ENCODE peak calls at places on chromosomes 7 and 10, in six cellular contexts. A is NT2/D1, V is H1, X is K562, D is HCT116, C is GM12878. J is an unnamed sample.

GRCh38 chr10:16944961-16945360 is 127.7 kb upstream of the RSU1 start:
- DNase-seq in D (no peak), C (no peak), V (no peak), A (no peak), X (peak), J (no peak)

GRCh38 chr7:132386249-132386681 is 190.0 kb downstream of the PLXNA4 start:
- DNase-seq in V (no peak), X (no peak), A (no peak), D (no peak), C (no peak), J (no peak)

GRCh38 chr7:155986497-155987160 is 174.4 kb upstream of the SHH start:
- DNase-seq in X (no peak), V (no peak), D (no peak), C (no peak), A (no peak), J (no peak)

GRCh38 chr7:100176096-100176835 is 915 bp downstream of the GPC2 start:
- DNase-seq in A (no peak), V (no peak), X (no peak), D (no peak), C (no peak), J (no peak)

GRCh38 chr10:66378117-66378876 is 547.5 kb upstream of the LRRTM3 start:
- DNase-seq in V (no peak), D (no peak), X (no peak), C (no peak), A (no peak), J (no peak)

GRCh38 chr7:71457881-71458590 is 326.1 kb downstream of the GALNT17 start:
- DNase-seq in C (no peak), A (no peak), V (no peak), X (no peak), D (no peak), J (no peak)

GRCh38 chr7:43637114-43637806 is 54.4 kb downstream of the STK17A start:
- DNase-seq in C (no peak), D (no peak), A (no peak), V (no peak), X (no peak), J (no peak)

GRCh38 chr7:95798401-95798930 is 26.1 kb downstream of the DYNC1I1 start:
- DNase-seq in D (no peak), X (no peak), V (no peak), A (no peak), C (no peak), J (no peak)

GRCh38 chr7:23022831-23023230 is 8.9 kb upstream of the HYCC1 start:
- DNase-seq in X (no peak), A (no peak), V (no peak), D (no peak), C (no peak), J (no peak)

GRCh38 chr7:110356438-110356837 is 734.5 kb upstream of the LRRN3 start:
- DNase-seq in X (no peak), V (no peak), A (no peak), D (no peak), C (no peak), J (no peak)

GRCh38 chr7:140325600-140325999 is 72.7 kb downstream of the SLC37A3 start:
- DNase-seq in V (no peak), A (no peak), X (no peak), C (no peak), D (no peak), J (no peak)

GRCh38 chr7:2006231-2006771 is 226.4 kb downstream of the MAD1L1 start:
- DNase-seq in C (no peak), A (no peak), V (no peak), D (no peak), X (no peak), J (no peak)

GRCh38 chr10:5442056-5442989 is 30.0 kb downstream of the NET1 start:
- DNase-seq in D (peak), X (peak), V (no peak), A (no peak), C (no peak), J (peak)

GRCh38 chr7:75937958-75938786 is 23.2 kb downstream of the POR start:
- DNase-seq in V (no peak), A (no peak), D (peak), C (no peak), X (peak), J (no peak)

GRCh38 chr7:155643804-155644177 is 670 bp upstream of the RBM33 start:
- DNase-seq in D (no peak), A (peak), X (no peak), V (no peak), C (no peak), J (no peak)

GRCh38 chr7:93044147-93044810 is 73.5 kb downstream of the SAMD9 start:
- DNase-seq in V (no peak), A (peak), X (no peak), D (no peak), C (no peak), J (no peak)

GRCh38 chr10:127300868-127301321 is 104.5 kb upstream of the INSYN2A start:
- DNase-seq in D (no peak), C (no peak), A (no peak), X (no peak), V (no peak), J (peak)

GRCh38 chr7:50962962-50963374 is 180.3 kb upstream of the GRB10 start:
- DNase-seq in C (no peak), D (peak), A (no peak), V (no peak), X (peak), J (peak)

GRCh38 chr7:76066716-76067503 is 19.0 kb downstream of the MDH2 start:
- DNase-seq in A (no peak), X (no peak), D (no peak), V (no peak), C (no peak), J (no peak)

GRCh38 chr10:114507449-114507848 is 103.1 kb upstream of the AFAP1L2 start:
- DNase-seq in V (no peak), C (no peak), X (no peak), D (no peak), A (no peak), J (no peak)

GRCh38 chr10:118939216-118940007 is 90.1 kb upstream of the NANOS1 start:
- DNase-seq in A (no peak), D (no peak), V (no peak), X (no peak), C (no peak), J (no peak)

GRCh38 chr7:7793921-7794320 is 75.5 kb upstream of the RPA3 start:
- DNase-seq in A (no peak), V (no peak), X (no peak), D (no peak), C (no peak), J (no peak)

GRCh38 chr10:4107328-4107851 is 322.4 kb upstream of the KLF6 start:
- DNase-seq in C (no peak), X (no peak), V (no peak), A (no peak), D (no peak), J (no peak)

GRCh38 chr10:5585517-5586222 is 60.9 kb downstream of the CALML3 start:
- DNase-seq in C (no peak), A (no peak), X (no peak), V (no peak), D (no peak), J (peak)

GRCh38 chr10:119543814-119544642 is 1.5 kb upstream of the RGS10 start:
- DNase-seq in D (no peak), V (no peak), X (no peak), C (no peak), A (no peak), J (no peak)

GRCh38 chr7:14861456-14861855 is 41.1 kb downstream of the DGKB start:
- DNase-seq in V (no peak), A (no peak), X (no peak), C (no peak), D (no peak), J (no peak)

GRCh38 chr7:519429-519973 is at the start of gene PDGFA:
- DNase-seq in C (no peak), D (no peak), V (no peak), X (peak), A (no peak), J (no peak)

GRCh38 chr10:30048768-30049507 is 10.4 kb downstream of the JCAD start:
- DNase-seq in C (no peak), X (no peak), A (no peak), D (no peak), V (no peak), J (no peak)

GRCh38 chr10:61140765-61141392 is 196.9 kb upstream of the RHOBTB1 start:
- DNase-seq in D (peak), X (peak), V (no peak), C (no peak), A (no peak), J (peak)

DNA sequence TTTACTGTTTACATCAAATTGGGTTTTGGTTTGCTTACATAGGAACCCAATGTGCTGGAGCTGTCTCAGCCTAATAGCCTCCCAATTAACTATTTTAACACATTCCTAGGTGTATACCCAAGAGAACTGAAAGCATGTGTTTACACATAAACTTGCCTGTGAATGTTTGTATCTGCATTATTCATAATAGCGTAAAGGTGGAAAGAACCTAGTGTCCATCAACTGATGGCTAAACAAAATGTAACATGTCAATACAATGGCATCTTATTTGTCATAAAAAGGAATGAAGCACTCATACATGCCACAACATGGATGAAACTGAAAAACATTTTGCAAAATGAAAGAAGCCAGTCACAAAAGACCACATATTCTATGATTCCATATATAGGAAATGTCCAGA is 160.6 kb upstream of the EEPD1 start:
- DNase-seq in X (no peak), A (no peak), C (no peak), V (no peak), D (no peak), J (no peak)
- TF ChIP-seq ZNF274 in X (no peak), A (no peak), C (no peak), V (no peak), D (no peak), J (no peak)

GRCh38 chr7:116953727-116954442 is 584 bp downstream of the ST7 start:
- DNase-seq in X (peak), V (peak), A (peak), C (no peak), D (peak), J (peak)
- TF ChIP-seq ZNF274 in X (no peak), V (no peak), A (no peak), C (no peak), D (no peak), J (no peak)

GRCh38 chr7:32150039-32150438 is 79.8 kb upstream of the PDE1C start:
- DNase-seq in C (no peak), D (no peak), A (no peak), V (no peak), X (no peak), J (no peak)
- TF ChIP-seq ZNF274 in C (no peak), D (no peak), A (no peak), V (no peak), X (no peak), J (no peak)

GRCh38 chr7:121178452-121178851 is 150.3 kb upstream of the WNT16 start:
- DNase-seq in A (no peak), C (no peak), D (no peak), X (no peak), V (no peak), J (no peak)

GRCh38 chr7:121181357-121181756 is 147.4 kb upstream of the WNT16 start:
- DNase-seq in D (no peak), X (no peak), C (no peak), V (no peak), A (no peak), J (no peak)

GRCh38 chr7:121178869-121179497 is 149.8 kb upstream of the WNT16 start:
- DNase-seq in V (no peak), C (no peak), D (no peak), X (no peak), A (no peak), J (no peak)

GRCh38 chr7:121182281-121182680 is 146.5 kb upstream of the WNT16 start:
- DNase-seq in V (no peak), C (no peak), X (no peak), D (no peak), A (no peak), J (no peak)

DNA sequence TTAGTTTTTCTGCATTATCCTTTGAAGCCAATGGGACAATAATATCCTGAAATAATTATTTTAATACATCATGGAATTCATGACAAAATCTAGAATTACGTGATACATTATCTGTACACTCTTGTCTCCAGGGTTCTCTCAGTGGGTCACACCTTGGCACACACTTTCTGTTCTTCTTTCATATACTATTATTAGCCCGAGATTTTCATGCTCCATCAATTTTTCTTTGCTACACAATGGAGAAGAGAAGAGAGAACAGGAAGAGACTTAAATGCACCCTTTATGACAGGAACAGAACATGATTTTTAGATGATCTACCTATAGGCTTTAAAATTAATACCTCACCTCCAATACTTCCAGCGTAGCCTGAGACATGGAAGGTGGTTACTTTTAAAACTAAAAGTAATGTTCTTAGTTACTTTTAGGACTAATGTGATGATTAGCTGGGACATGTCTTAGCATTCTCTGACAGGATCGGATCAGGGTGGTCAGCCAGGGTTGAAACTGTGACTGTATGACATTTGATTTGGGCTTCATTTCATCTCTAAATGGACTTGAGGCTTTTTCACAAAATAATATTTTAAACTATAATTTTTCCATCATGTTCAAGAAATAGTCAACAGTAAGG is 148.2 kb upstream of the WNT16 start:
- DNase-seq in D (no peak), C (peak), X (no peak), V (no peak), A (no peak), J (no peak)
- TF ChIP-seq ZNF274 in D (no peak), C (no peak), X (no peak), V (no peak), A (no peak), J (no peak)

GRCh38 chr10:20089884-20090283 is 273.7 kb downstream of the PLXDC2 start:
- DNase-seq in V (no peak), C (no peak), D (no peak), A (no peak), X (no peak), J (no peak)
- TF ChIP-seq ZNF274 in V (no peak), C (no peak), D (no peak), A (no peak), X (no peak), J (no peak)

DNA sequence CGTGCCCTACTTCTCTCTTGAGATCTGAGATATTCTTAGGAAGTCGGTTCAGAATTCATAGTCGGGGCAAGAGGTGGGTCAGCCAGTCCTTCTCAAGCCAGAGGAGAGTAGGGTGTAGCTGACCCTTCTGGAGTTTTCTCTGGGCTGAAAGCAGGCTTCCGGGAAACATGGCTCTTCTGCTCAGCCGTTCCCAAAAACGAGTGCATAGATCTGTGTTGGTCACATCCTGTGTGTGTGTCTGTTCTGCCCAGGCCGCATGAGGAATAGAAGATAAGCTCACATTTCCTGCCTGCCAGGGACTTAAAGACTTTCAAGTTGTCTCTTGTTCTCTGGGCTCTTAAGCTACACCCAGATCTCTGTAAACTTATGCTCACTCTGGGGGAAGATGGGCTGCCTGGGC is 168.1 kb upstream of the ITGB1 start:
- DNase-seq in V (no peak), C (no peak), X (peak), D (no peak), A (no peak), J (no peak)
- TF ChIP-seq ZNF274 in V (no peak), C (no peak), X (no peak), D (no peak), A (no peak), J (no peak)

GRCh38 chr10:111323567-111323966 is 246.7 kb downstream of the ADRA2A start:
- DNase-seq in V (no peak), D (peak), X (no peak), C (no peak), A (no peak), J (peak)
- TF ChIP-seq ZNF274 in V (no peak), D (no peak), X (no peak), C (no peak), A (no peak), J (no peak)

J was measured in HepG2.